ENCODE peak calls at places on chromosome 4, in four cellular contexts. X, A, T and O are unnamed samples.

GRCh38 chr4:48041535-48042137 is 25.1 kb downstream of the NIPAL1 start:
- DNase-seq in X (no peak), A (peak; percentile 35), T (no peak), O (no peak)

GRCh38 chr4:53558061-53558801 is 33.1 kb downstream of the LNX1 start:
- DNase-seq in X (no peak), A (no peak), T (peak; percentile 66), O (no peak)

GRCh38 chr4:4455199-4455865 is 68.4 kb downstream of the NSG1 start:
- DNase-seq in X (no peak), A (peak; percentile 17), T (no peak), O (no peak)

GRCh38 chr4:25810815-25811690 is 51.7 kb downstream of the SEL1L3 start:
- DNase-seq in X (no peak), A (no peak), T (no peak), O (no peak)

GRCh38 chr4:103756736-103757135 is 37.0 kb upstream of the TACR3 start:
- DNase-seq in X (no peak), A (no peak), T (no peak), O (no peak)

GRCh38 chr4:41600243-41600642 is 62.3 kb downstream of the LIMCH1 start:
- DNase-seq in X (no peak), A (no peak), T (no peak), O (no peak)

GRCh38 chr4:140090215-140090731 is 63.7 kb downstream of the MAML3 start:
- DNase-seq in X (no peak), A (no peak), T (no peak), O (no peak)

GRCh38 chr4:91362125-91362524 is 941.6 kb upstream of the GRID2 start:
- DNase-seq in X (no peak), A (no peak), T (no peak), O (no peak)

GRCh38 chr4:81621490-81621889 is 149.8 kb upstream of the RASGEF1B start:
- DNase-seq in X (no peak), A (no peak), T (no peak), O (no peak)

GRCh38 chr4:94934864-94935263 is 177.1 kb downstream of the BMPR1B start:
- DNase-seq in X (no peak), A (no peak), T (no peak), O (no peak)

GRCh38 chr4:99210789-99211188 is 8.3 kb downstream of the ADH6 start:
- DNase-seq in X (no peak), A (no peak), T (no peak), O (no peak)

GRCh38 chr4:132865922-132866321 is 283.2 kb upstream of the PCDH10 start:
- DNase-seq in X (no peak), A (no peak), T (no peak), O (no peak)

GRCh38 chr4:169147217-169147616 is 123.5 kb downstream of the SH3RF1 start:
- DNase-seq in X (no peak), A (no peak), T (no peak), O (no peak)

GRCh38 chr4:566508-567295 is 9.4 kb downstream of the TMEM271 start:
- DNase-seq in X (no peak), A (no peak), T (no peak), O (no peak)

GRCh38 chr4:103415801-103416200 is 217.7 kb upstream of the CENPE start:
- DNase-seq in X (no peak), A (no peak), T (no peak), O (no peak)

GRCh38 chr4:83022724-83023427 is 12.1 kb upstream of the COPS4 start:
- DNase-seq in X (peak; percentile 33), A (no peak), T (no peak), O (no peak)

GRCh38 chr4:151260526-151260925 is 16.4 kb upstream of the PRSS48 start:
- DNase-seq in X (no peak), A (no peak), T (no peak), O (no peak)

GRCh38 chr4:38911257-38911656 is 43.7 kb downstream of the FAM114A1 start:
- DNase-seq in X (no peak), A (peak; percentile 13), T (no peak), O (no peak)

GRCh38 chr4:148058160-148058859 is 326.4 kb downstream of the ARHGAP10 start:
- DNase-seq in X (no peak), A (no peak), T (no peak), O (no peak)

GRCh38 chr4:133148690-133149363 is at the start of gene PCDH10:
- DNase-seq in X (peak; percentile 71), A (peak; percentile 73), T (peak; percentile 84), O (peak; percentile 80)

GRCh38 chr4:158442736-158443135 is 78.9 kb upstream of the RXFP1 start:
- DNase-seq in X (no peak), A (no peak), T (no peak), O (no peak)

GRCh38 chr4:150699599-150699998 is 117.6 kb downstream of the MAB21L2 start:
- DNase-seq in X (no peak), A (no peak), T (no peak), O (no peak)

GRCh38 chr4:16415751-16416150 is 189.5 kb upstream of the TAPT1 start:
- DNase-seq in X (no peak), A (no peak), T (no peak), O (no peak)

GRCh38 chr4:56840559-56840958 is 19.1 kb upstream of the SPINK2 start:
- DNase-seq in X (no peak), A (no peak), T (no peak), O (no peak)

GRCh38 chr4:56844817-56845580 is 23.5 kb upstream of the SPINK2 start:
- DNase-seq in X (no peak), A (no peak), T (no peak), O (no peak)

DNA sequence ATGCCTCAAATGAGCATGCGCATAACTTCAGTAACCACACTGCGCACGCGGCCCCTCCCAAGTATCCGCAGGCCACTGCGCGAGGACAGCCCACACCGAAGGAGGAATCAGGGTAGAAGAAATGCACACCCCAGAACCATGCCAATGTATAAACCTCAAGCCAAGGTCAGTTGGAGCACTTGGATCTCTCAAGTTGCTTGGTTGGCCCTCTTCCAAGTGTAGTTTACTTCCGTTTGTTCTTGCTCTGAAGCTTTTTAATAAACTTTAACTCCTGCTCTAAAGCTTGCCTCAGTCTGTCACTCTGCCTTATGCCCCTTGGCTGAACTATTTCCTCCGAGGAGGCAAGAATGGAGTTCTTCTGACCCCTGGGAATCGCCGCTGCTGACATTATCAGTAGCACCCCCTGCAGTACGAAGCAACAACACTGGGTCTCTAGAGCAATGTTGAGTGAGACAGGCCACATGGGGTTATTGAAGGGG is 22.0 kb upstream of the SPINK2 start:
- DNase-seq in X (no peak), A (no peak), T (no peak), O (peak; percentile 64)
- TF ChIP-seq CTCF in X (no peak), A (no peak), T (no peak), O (no peak)

GRCh38 chr4:153663667-153664066 is 20.4 kb upstream of the TLR2 start:
- DNase-seq in X (no peak), A (no peak), T (no peak), O (no peak)

GRCh38 chr4:153661915-153662314 is 22.2 kb upstream of the TLR2 start:
- DNase-seq in X (no peak), A (no peak), T (no peak), O (no peak)

GRCh38 chr4:153655928-153656327 is 28.2 kb upstream of the TLR2 start:
- DNase-seq in X (peak; percentile 82), A (no peak), T (no peak), O (no peak)

GRCh38 chr4:153661215-153661822 is 22.8 kb upstream of the TLR2 start:
- DNase-seq in X (no peak), A (no peak), T (no peak), O (no peak)
- TF ChIP-seq POLR2AphosphoS5 in X (peak; percentile 98), A (no peak), T (no peak), O (no peak)

DNA sequence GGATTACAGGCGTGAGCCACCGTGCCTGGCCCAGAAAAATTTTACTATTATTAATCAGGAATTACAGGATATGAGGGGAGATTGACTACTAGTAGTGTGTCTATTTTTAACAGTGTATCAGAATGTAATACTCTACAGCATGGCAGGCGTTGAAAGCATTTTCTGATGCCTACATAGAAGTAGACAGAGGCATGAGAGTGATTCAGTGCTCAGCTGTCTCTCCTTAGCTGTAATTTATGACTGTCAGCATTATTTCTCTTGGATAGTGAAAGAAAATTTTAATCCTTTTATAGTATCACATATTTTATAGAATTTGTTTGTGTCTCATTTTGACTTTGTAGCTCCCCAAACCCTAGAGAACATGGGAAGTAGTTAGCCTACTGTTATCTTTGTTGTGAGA is 20.7 kb downstream of the ARHGAP24 start:
- DNase-seq in X (no peak), A (no peak), T (no peak), O (no peak)
- H3K4me3 ChIP-seq in X (no peak overlapping the region), A (no peak overlapping the region), T (no peak overlapping the region), O (no peak overlapping the region)

DNA sequence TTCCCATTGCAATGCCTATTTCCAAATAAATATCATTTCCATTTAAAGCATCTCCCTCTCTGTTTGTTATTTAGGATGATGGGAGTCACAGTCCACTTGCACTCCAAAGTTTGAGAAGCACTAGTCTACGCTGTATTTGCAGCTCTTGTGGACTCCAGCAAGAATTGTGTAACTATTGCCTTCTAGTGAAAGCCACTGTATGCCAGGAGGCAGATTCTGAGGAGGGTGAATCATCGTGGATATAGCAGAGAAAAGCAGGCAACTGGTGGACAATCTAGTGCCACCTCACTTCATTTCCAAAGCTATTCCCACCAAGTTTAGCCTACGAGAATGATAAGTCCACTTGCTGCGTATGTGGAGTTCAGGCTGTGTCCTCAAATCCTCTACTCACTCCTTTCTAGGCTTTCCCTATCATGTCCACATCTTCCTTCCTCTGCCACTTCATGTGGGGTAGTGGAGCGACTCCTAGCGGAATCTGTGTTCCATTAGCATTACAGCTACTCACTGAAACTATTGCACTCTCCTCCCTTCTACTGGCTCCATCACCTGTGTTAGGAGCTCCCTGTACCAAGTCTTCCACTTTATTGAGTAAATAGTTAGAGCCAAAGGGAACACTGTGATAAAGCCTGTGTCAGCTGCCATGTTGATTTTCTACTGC is 501.8 kb upstream of the GALNT7 start:
- DNase-seq in X (no peak), A (no peak), T (no peak), O (no peak)
- TF ChIP-seq CTCF in X (no peak), A (no peak), T (no peak), O (no peak)

GRCh38 chr4:185534850-185535761 is at the start of gene PDLIM3:
- DNase-seq in X (peak; percentile 43), A (peak; percentile 58), T (peak; percentile 73), O (peak; percentile 75)
- TF ChIP-seq POLR2AphosphoS5 in X (peak; percentile 87), A (peak; percentile 96), T (no peak), O (peak; percentile 86)

GRCh38 chr4:56772134-56772533 is 49.4 kb downstream of the SPINK2 start:
- DNase-seq in X (no peak), A (no peak), T (no peak), O (no peak)
- H3K4me3 ChIP-seq in X (no peak overlapping the region), A (no peak overlapping the region), T (no peak overlapping the region), O (no peak overlapping the region)

GRCh38 chr4:134762053-134762452 is 560.5 kb upstream of the PABPC4L start:
- DNase-seq in X (no peak), A (no peak), T (no peak), O (no peak)
- TF ChIP-seq CTCF in X (no peak), A (no peak), T (no peak), O (no peak)

DNA sequence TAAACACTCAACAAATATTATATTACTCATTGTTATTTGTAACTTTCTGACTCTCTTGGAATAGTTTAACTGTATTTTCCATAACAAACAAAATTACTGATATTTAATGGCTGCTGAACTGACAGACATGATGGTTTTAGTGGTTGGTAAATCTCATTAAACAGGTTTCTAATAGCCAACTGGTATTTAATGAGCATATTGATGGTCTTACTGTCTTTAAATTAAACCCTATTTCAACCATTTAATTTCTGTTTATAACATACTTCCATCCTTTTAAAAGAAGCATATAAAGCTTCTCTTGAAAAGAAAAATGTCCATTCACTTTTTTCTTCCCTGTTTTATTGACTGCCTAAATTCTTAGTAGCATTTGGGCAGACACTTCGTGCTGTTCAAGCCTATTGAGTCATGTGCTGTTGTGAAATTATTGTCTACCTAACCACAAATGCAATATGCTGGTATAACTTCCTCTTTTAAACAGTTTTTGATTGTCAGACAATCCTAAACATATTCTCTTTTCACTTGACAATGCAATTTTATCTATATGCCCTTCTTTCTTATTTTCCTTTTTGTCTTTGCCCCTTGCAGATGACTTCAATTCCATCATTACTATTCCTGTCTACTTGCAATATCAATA is 163.9 kb upstream of the SLC7A11 start:
- DNase-seq in X (no peak), A (no peak), T (no peak), O (no peak)
- TF ChIP-seq POLR2AphosphoS5 in X (peak; percentile 34), A (no peak), T (no peak), O (no peak)